ENCODE peak calls at places on chromosomes 11 and 22, in nine cellular contexts. G, U, Z, R, B, K, T, C and Q are unnamed samples.

GRCh38 chr11:118264568-118265470 is 722 bp upstream of the MPZL2 start:
- DNase-seq in B (no peak), Z (no peak), T (no peak), R (no peak), C (no peak), U (no peak), G (peak; percentile 45), K (no peak), Q (no peak)

GRCh38 chr22:30228509-30229359 is 17.8 kb downstream of the LIF start:
- DNase-seq in C (peak; percentile 49), T (no peak), Z (no peak), U (no peak), G (no peak), B (no peak), R (no peak), K (no peak), Q (no peak)

GRCh38 chr11:62324738-62325556 is 12.3 kb upstream of the ASRGL1 start:
- DNase-seq in U (peak; percentile 64), C (peak; percentile 50), B (peak; percentile 18), K (peak; percentile 63), T (no peak), R (no peak), G (peak; percentile 19), Z (peak; percentile 13), Q (no peak)

GRCh38 chr11:2207212-2207611 is 35.6 kb upstream of the TH start:
- DNase-seq in G (no peak), Z (no peak), C (no peak), U (no peak), K (no peak), R (no peak), B (no peak), T (no peak), Q (no peak)

GRCh38 chr11:113991718-113992458 is 17.0 kb downstream of the HTR3A start:
- DNase-seq in C (no peak), Z (no peak), B (peak; percentile 81), K (no peak), U (no peak), R (no peak), G (no peak), T (peak; percentile 52), Q (no peak)

GRCh38 chr11:34680918-34681554 is 60.1 kb downstream of the EHF start:
- DNase-seq in U (no peak), G (peak; percentile 69), T (peak; percentile 50), B (peak; percentile 31), R (no peak), C (peak; percentile 16), Z (no peak), K (no peak), Q (no peak)

GRCh38 chr22:37735054-37735453 is 38.2 kb downstream of the TRIOBP start:
- DNase-seq in C (peak; percentile 65), T (no peak), B (no peak), R (no peak), G (peak; percentile 44), U (no peak), K (peak; percentile 70), Z (no peak), Q (no peak)

GRCh38 chr22:49786976-49787843 is 40.5 kb downstream of the BRD1 start:
- DNase-seq in Z (no peak), C (no peak), K (peak; percentile 18), R (no peak), T (no peak), B (no peak), U (no peak), G (no peak), Q (no peak)

GRCh38 chr11:105935791-105936190 is 86.2 kb downstream of the MSANTD4 start:
- DNase-seq in Z (no peak), U (no peak), K (no peak), G (no peak), C (no peak), B (no peak), T (peak; percentile 29), R (no peak), Q (no peak)

GRCh38 chr22:34812631-34813030 is 253.3 kb upstream of the ISX start:
- DNase-seq in G (peak; percentile 79), B (no peak), R (no peak), U (no peak), Z (no peak), K (no peak), C (no peak), T (no peak), Q (no peak)

GRCh38 chr11:66467756-66468155 is 1.1 kb downstream of the PELI3 start:
- DNase-seq in B (peak; percentile 29), U (no peak), G (no peak), Z (no peak), C (peak; percentile 46), K (no peak), R (no peak), T (peak; percentile 7), Q (no peak)

GRCh38 chr11:134654161-134654915 is 242.3 kb upstream of the B3GAT1 start:
- DNase-seq in K (no peak), T (no peak), B (no peak), R (no peak), G (no peak), C (no peak), Z (peak; percentile 48), U (no peak), Q (no peak)

GRCh38 chr11:9004310-9004945 is 627 bp upstream of the NRIP3 start:
- DNase-seq in R (no peak), B (peak; percentile 76), C (no peak), Z (no peak), G (no peak), T (no peak), U (peak; percentile 15), K (peak; percentile 41), Q (no peak)